ENCODE peak calls at places on chromosomes 12 and 14, in nine cellular contexts. Z, M, D, Y, C, U, S, G and J are unnamed samples.

GRCh38 chr14:76647699-76648298 is 113.5 kb upstream of the VASH1 start:
- DNase-seq in Z (peak), G (peak), D (no peak), S (peak), M (peak), U (peak), Y (no peak), C (peak), J (peak)

GRCh38 chr12:120324841-120325417 is 2.6 kb downstream of the PLA2G1B start:
- DNase-seq in Z (no peak), U (no peak), Y (no peak), S (no peak), C (no peak), D (no peak), G (no peak), M (no peak), J (no peak)

GRCh38 chr14:93035917-93036651 is 79.6 kb downstream of the ITPK1 start:
- DNase-seq in Z (peak), S (no peak), G (no peak), Y (no peak), C (peak), U (no peak), D (no peak), M (peak), J (no peak)

GRCh38 chr12:27844427-27845090 is 64.5 kb upstream of the MANSC4 start:
- DNase-seq in M (peak), Z (peak), D (no peak), Y (no peak), G (no peak), U (no peak), C (no peak), S (no peak), J (no peak)

GRCh38 chr12:12018454-12018853 is 52.3 kb upstream of the BCL2L14 start:
- DNase-seq in D (no peak), U (no peak), Y (no peak), S (no peak), M (peak), Z (peak), G (no peak), C (peak), J (no peak)

GRCh38 chr14:99131632-99132271 is 140.2 kb downstream of the BCL11B start:
- DNase-seq in M (no peak), C (no peak), D (no peak), Y (no peak), S (no peak), U (no peak), G (no peak), Z (no peak), J (no peak)

GRCh38 chr14:49972199-49972671 is 79.4 kb downstream of the ARF6 start:
- DNase-seq in G (peak), Y (no peak), U (peak), S (no peak), M (peak), D (peak), Z (peak), C (no peak), J (no peak)

GRCh38 chr14:91509083-91509877 is 830 bp downstream of the PPP4R3A start:
- DNase-seq in C (peak), Z (peak), S (peak), G (no peak), Y (peak), U (no peak), D (no peak), M (no peak), J (peak)

GRCh38 chr14:92397140-92397815 is 74.3 kb downstream of the SLC24A4 start:
- DNase-seq in M (peak), G (no peak), Z (peak), U (peak), S (no peak), Y (no peak), C (peak), D (no peak), J (no peak)

GRCh38 chr14:71108398-71109114 is 201.3 kb downstream of the PCNX1 start:
- DNase-seq in U (no peak), D (no peak), G (no peak), Y (no peak), M (no peak), Z (no peak), S (no peak), C (no peak), J (no peak)

GRCh38 chr12:1808036-1808797 is 12.1 kb upstream of the LRTM2 start:
- DNase-seq in Z (no peak), S (no peak), G (no peak), D (no peak), U (no peak), C (no peak), Y (no peak), M (no peak), J (no peak)

GRCh38 chr14:84152452-84152851 is 1377.5 kb upstream of the FLRT2 start:
- DNase-seq in G (no peak), M (no peak), Y (no peak), Z (no peak), C (no peak), D (no peak), S (peak), U (no peak), J (no peak)

GRCh38 chr12:67437011-67437410 is 167.9 kb downstream of the CAND1 start:
- DNase-seq in U (no peak), Y (no peak), G (no peak), D (no peak), M (no peak), Z (no peak), C (no peak), S (no peak), J (no peak)

GRCh38 chr12:29131539-29131938 is 17.5 kb upstream of the FAR2 start:
- DNase-seq in D (no peak), Y (no peak), Z (peak), G (peak), C (no peak), S (no peak), M (peak), U (no peak), J (no peak)

GRCh38 chr12:32893458-32893857 is 3.1 kb downstream of the PKP2 start:
- DNase-seq in Y (no peak), G (no peak), U (no peak), Z (peak), C (no peak), S (peak), M (peak), D (no peak), J (no peak)

GRCh38 chr12:89707623-89707991 is 1.0 kb downstream of the ATP2B1 start:
- DNase-seq in U (no peak), M (no peak), Y (peak), S (peak), D (no peak), G (no peak), Z (no peak), C (no peak), J (peak)

GRCh38 chr12:49952396-49953055 is 2.0 kb downstream of the AQP2 start:
- DNase-seq in D (no peak), G (no peak), U (no peak), S (no peak), Y (no peak), Z (no peak), C (no peak), M (peak), J (no peak)

GRCh38 chr14:86462193-86462592 is 932.2 kb downstream of the FLRT2 start:
- DNase-seq in U (no peak), Y (no peak), C (no peak), S (peak), D (no peak), M (peak), Z (peak), G (no peak), J (no peak)
- TF ChIP-seq CTCF in U (peak), Y (no peak), C (peak), S (peak), D (peak), M (peak), Z (peak), G (no peak), J (peak)

GRCh38 chr12:3132636-3133409 is 55.6 kb downstream of the TSPAN9 start:
- DNase-seq in G (no peak), C (no peak), U (no peak), D (no peak), M (peak), Y (no peak), S (peak), Z (peak), J (no peak)
- TF ChIP-seq CTCF in G (no peak), C (no peak), U (no peak), D (no peak), M (no peak), Y (no peak), S (peak), Z (no peak), J (no peak)

DNA sequence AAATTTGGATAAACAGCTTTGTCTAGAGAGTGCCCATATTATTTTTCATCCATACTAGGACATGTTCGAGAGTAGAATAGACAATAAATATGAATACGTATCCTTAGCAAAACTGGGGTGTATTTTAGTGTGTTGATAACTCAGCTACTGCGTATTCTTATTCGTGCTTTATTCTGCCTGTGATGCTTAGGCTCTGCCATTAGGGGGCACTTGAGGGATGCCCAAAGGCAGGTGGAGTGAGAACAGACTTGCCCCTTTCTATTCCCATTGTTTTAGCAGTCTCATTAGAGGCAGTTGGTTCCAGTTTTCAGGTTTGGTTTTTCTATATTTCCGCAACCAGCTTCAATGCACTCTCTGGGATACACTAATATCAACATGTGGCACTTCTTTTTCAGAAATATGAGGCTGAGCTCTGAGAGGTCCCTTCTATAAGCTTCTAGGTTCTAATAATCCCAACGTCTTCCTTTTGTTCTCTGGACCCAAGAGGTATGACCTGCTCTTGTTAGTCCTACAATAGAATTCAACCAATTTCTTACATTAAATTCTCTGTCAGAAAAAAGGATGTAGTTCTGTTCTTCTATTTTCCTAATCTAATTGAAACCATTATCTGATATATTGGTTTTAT is 985.7 kb upstream of the FBXO33 start:
- DNase-seq in D (no peak), U (no peak), C (peak), M (peak), Z (peak), Y (no peak), G (peak), S (peak), J (peak)
- TF ChIP-seq CTCF in D (peak), U (peak), C (peak), M (peak), Z (peak), Y (no peak), G (peak), S (peak), J (peak)

GRCh38 chr14:103432627-103433026 is 47.4 kb downstream of the MARK3 start:
- DNase-seq in Z (no peak), G (no peak), M (no peak), Y (no peak), U (no peak), D (no peak), C (no peak), S (no peak), J (no peak)

GRCh38 chr14:103436533-103436932 is 51.3 kb downstream of the MARK3 start:
- DNase-seq in D (no peak), G (no peak), S (no peak), C (no peak), M (peak), Z (no peak), Y (no peak), U (no peak), J (no peak)

GRCh38 chr14:103433902-103434563 is 48.8 kb downstream of the MARK3 start:
- DNase-seq in D (no peak), Y (no peak), S (no peak), U (no peak), M (no peak), G (no peak), Z (no peak), C (no peak), J (no peak)

GRCh38 chr14:103434868-103435442 is 49.7 kb downstream of the MARK3 start:
- DNase-seq in D (no peak), M (no peak), G (no peak), S (no peak), Y (no peak), Z (no peak), U (no peak), C (no peak), J (no peak)
- TF ChIP-seq CTCF in D (no peak), M (no peak), G (no peak), S (no peak), Y (no peak), Z (no peak), U (no peak), C (no peak), J (no peak)